ENCODE peak calls at places on chromosome 16, in eight cellular contexts. T is mammary epithelial cell; N is left lung; G is tibial artery; Q is AG10803; R is endothelial cell of umbilical vein; C is CD8-positive, alpha-beta T cell; J is fibroblast of lung. E is an unnamed sample.

GRCh38 chr16:66934138-66934838 is at the start of gene CIAO2B:
- DNase-seq in T (peak; percentile 81), N (peak; percentile 97), G (peak; percentile 94), Q (peak; percentile 78), R (peak; percentile 87), C (peak; percentile 85), J (peak; percentile 82), E (peak; percentile 49)

GRCh38 chr16:46632778-46633733 is 11.9 kb upstream of the SHCBP1 start:
- DNase-seq in T (no peak), N (no peak), G (no peak), Q (no peak), R (no peak), C (no peak), J (no peak), E (no peak)

GRCh38 chr16:25575363-25575762 is 116.4 kb upstream of the HS3ST4 start:
- DNase-seq in T (no peak), N (no peak), G (no peak), Q (no peak), R (no peak), C (no peak), J (no peak), E (no peak)

GRCh38 chr16:25009822-25010221 is 5.3 kb downstream of the ARHGAP17 start:
- DNase-seq in T (no peak), N (no peak), G (no peak), Q (peak; percentile 38), R (peak; percentile 28), C (no peak), J (peak; percentile 45), E (no peak)

GRCh38 chr16:9092963-9093477 is 1.6 kb downstream of the HAPSTR1 start:
- DNase-seq in T (no peak), N (peak; percentile 79), G (peak; percentile 67), Q (no peak), R (peak; percentile 30), C (peak; percentile 6), J (no peak), E (no peak)

GRCh38 chr16:10751291-10751697 is 7.7 kb downstream of the NUBP1 start:
- DNase-seq in T (no peak), N (no peak), G (no peak), Q (no peak), R (no peak), C (no peak), J (no peak), E (no peak)

GRCh38 chr16:50467943-50468748 is 80.0 kb upstream of the NKD1 start:
- DNase-seq in T (no peak), N (peak; percentile 79), G (no peak), Q (no peak), R (no peak), C (no peak), J (peak; percentile 28), E (no peak)

GRCh38 chr16:24555346-24555872 is 16.0 kb downstream of the RBBP6 start:
- DNase-seq in T (no peak), N (no peak), G (no peak), Q (no peak), R (no peak), C (no peak), J (no peak), E (no peak)

GRCh38 chr16:89122322-89122831 is 28.7 kb downstream of the ACSF3 start:
- DNase-seq in T (no peak), N (peak; percentile 79), G (no peak), Q (no peak), R (no peak), C (peak; percentile 48), J (no peak), E (no peak)

GRCh38 chr16:57797526-57798266 is 4.6 kb downstream of the KIFC3 start:
- DNase-seq in T (peak; percentile 80), N (peak; percentile 91), G (no peak), Q (no peak), R (no peak), C (no peak), J (no peak), E (no peak)

GRCh38 chr16:56870271-56870888 is 5.4 kb downstream of the SLC12A3 start:
- DNase-seq in T (no peak), N (no peak), G (no peak), Q (no peak), R (no peak), C (no peak), J (no peak), E (no peak)

GRCh38 chr16:28983644-28984043 is 1.2 kb upstream of the LAT start:
- DNase-seq in T (no peak), N (no peak), G (no peak), Q (no peak), R (no peak), C (no peak), J (no peak), E (no peak)

GRCh38 chr16:65889533-65889966 is 476.9 kb upstream of the CDH5 start:
- DNase-seq in T (peak; percentile 63), N (no peak), G (no peak), Q (no peak), R (peak; percentile 16), C (no peak), J (peak; percentile 44), E (no peak)

GRCh38 chr16:77223184-77223583 is 24.0 kb downstream of the SYCE1L start:
- DNase-seq in T (no peak), N (no peak), G (no peak), Q (no peak), R (no peak), C (no peak), J (no peak), E (no peak)

GRCh38 chr16:25194285-25194878 is 22.4 kb upstream of the AQP8 start:
- DNase-seq in T (no peak), N (no peak), G (no peak), Q (no peak), R (no peak), C (no peak), J (no peak), E (no peak)

GRCh38 chr16:25066426-25066746 is 45.2 kb upstream of the LCMT1 start:
- DNase-seq in T (no peak), N (no peak), G (no peak), Q (no peak), R (no peak), C (no peak), J (no peak), E (no peak)

GRCh38 chr16:86772671-86773338 is 194.5 kb downstream of the FOXL1 start:
- DNase-seq in T (peak; percentile 70), N (no peak), G (peak; percentile 53), Q (peak; percentile 88), R (no peak), C (no peak), J (peak; percentile 97), E (peak; percentile 79)

GRCh38 chr16:27642753-27643152 is 92.8 kb downstream of the KATNIP start:
- DNase-seq in T (peak; percentile 2), N (no peak), G (no peak), Q (peak; percentile 12), R (no peak), C (no peak), J (peak; percentile 20), E (peak; percentile 15)

GRCh38 chr16:72241930-72242329 is 70.0 kb upstream of the PMFBP1 start:
- DNase-seq in T (peak; percentile 48), N (no peak), G (no peak), Q (peak; percentile 54), R (peak; percentile 66), C (no peak), J (peak; percentile 48), E (peak; percentile 31)

GRCh38 chr16:86772231-86772510 is 193.8 kb downstream of the FOXL1 start:
- DNase-seq in T (peak; percentile 50), N (no peak), G (no peak), Q (peak; percentile 61), R (no peak), C (no peak), J (peak; percentile 83), E (no peak)

GRCh38 chr16:49000594-49000993 is 281.0 kb downstream of the CBLN1 start:
- DNase-seq in T (peak; percentile 17), N (no peak), G (no peak), Q (no peak), R (no peak), C (no peak), J (no peak), E (no peak)

GRCh38 chr16:83701494-83701893 is 106.3 kb upstream of the HSBP1 start:
- DNase-seq in T (peak; percentile 25), N (no peak), G (no peak), Q (peak; percentile 51), R (peak; percentile 21), C (no peak), J (peak; percentile 51), E (peak; percentile 26)

DNA sequence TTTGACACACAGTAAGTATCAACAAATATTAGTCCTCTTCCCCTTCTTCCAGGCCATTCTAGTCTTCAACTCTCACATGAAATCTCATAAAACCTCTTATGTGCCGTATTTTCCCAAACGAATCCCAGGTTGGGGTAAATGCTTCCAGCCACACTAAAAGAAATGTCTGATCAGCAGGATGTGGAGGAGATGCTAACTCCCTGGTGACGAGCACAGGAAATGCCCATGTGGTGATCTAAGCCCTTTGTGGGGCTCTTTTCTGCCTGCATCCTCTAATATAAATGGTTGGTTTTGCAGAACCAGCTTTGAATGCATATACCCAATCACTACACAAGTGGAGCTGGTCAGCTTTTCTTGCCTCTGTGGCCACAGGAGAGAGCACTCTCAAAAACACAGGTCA is 498.2 kb upstream of the ERCC4 start:
- DNase-seq in T (peak; percentile 20), N (no peak), G (no peak), Q (peak; percentile 61), R (no peak), C (no peak), J (peak; percentile 23), E (no peak)
- TF ChIP-seq CTCF in T (no peak), N (no peak), G (no peak), Q (no peak), R (no peak), C (no peak), J (no peak), E (no peak)

DNA sequence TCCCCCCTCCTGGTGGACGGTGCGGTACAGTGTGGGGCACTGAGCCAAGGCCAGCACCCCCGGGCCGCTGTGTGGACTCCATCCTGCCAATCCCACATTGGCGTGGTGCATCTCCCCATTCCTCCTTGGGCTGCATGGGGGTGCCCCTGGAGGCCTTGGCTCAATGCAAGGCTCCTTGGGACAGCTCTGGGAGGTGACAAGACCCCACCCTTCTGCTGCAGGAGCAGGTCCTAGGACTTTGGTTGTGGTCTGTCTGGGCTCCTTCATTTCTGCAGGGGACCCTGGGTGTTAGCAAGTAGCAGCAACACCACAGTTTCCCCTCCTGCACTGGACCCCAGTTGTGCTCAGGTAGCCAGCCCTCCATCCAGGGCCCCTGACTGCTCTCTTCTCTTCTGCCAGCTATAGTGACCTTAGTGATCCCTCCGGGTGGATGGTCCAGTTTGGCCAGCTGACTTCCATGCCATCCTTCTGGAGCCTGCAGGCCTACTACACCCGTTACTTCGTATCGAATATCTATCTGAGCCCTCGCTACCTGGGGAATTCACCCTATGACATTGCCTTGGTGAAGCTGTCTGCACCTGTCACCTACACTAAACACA is 1.3 kb downstream of the PRSS21 start:
- DNase-seq in T (no peak), N (no peak), G (peak; percentile 53), Q (no peak), R (no peak), C (no peak), J (no peak), E (no peak)
- H3K4me3 ChIP-seq in T (no peak overlapping the region), N (no peak overlapping the region), G (no peak overlapping the region), Q (no peak overlapping the region), R (no peak overlapping the region), C (no peak overlapping the region), J (no peak overlapping the region), E (no peak overlapping the region)

GRCh38 chr16:75096730-75097129 is 19.9 kb downstream of the LDHD start:
- DNase-seq in T (peak; percentile 63), N (peak; percentile 71), G (no peak), Q (peak; percentile 49), R (no peak), C (no peak), J (no peak), E (peak; percentile 49)
- TF ChIP-seq CTCF in T (peak; percentile 55), N (peak; percentile 22), G (peak; percentile 12), Q (peak; percentile 36), R (peak; percentile 13), C (no peak), J (peak; percentile 9), E (peak; percentile 52)

GRCh38 chr16:18803569-18804462 is 2.5 kb upstream of the ARL6IP1 start:
- DNase-seq in T (no peak), N (no peak), G (no peak), Q (peak; percentile 52), R (peak; percentile 86), C (no peak), J (peak; percentile 65), E (no peak)
- H3K4me3 ChIP-seq in T (no peak overlapping the region), N (no peak overlapping the region), G (no peak overlapping the region), Q (no peak overlapping the region), R (no peak overlapping the region), C (no peak overlapping the region), J (no peak overlapping the region), E (no peak overlapping the region)